ENCODE peak calls at places on chromosomes 2 and 18, in ten cellular contexts. Q is IMR-90; E is mesothelial cell of epicardium; D is H7; Z is cerebellar nuclear complex; X is epithelial cell of esophagus; Y is NCI-H1092 treated with DMSO at 0.1 percent for 48 hours; A is activated CD4-positive, CD25-positive, alpha-beta regulatory T cell treated with anti-CD3 and anti-CD28 coated beads, Interleukin-2, amount 50 U/mL, for 72 hours; S is left ventricle myocardium inferior; O is GM04503. P is an unnamed sample.

GRCh38 chr2:207655000-207655399 is 29.8 kb upstream of the METTL21A start:
- DNase-seq in Q (no peak), E (no peak), D (no peak), Z (no peak), X (no peak), Y (no peak), A (no peak), S (no peak), O (no peak), P (no peak)

GRCh38 chr18:24009651-24010333 is 4.8 kb upstream of the TTC39C start:
- DNase-seq in Q (no peak), E (no peak), D (no peak), Z (no peak), X (no peak), Y (peak), A (no peak), S (no peak), O (no peak), P (no peak)

GRCh38 chr2:30880516-30880915 is 73.3 kb upstream of the CAPN13 start:
- DNase-seq in Q (no peak), E (no peak), D (no peak), Z (no peak), X (no peak), Y (no peak), A (no peak), S (no peak), O (no peak), P (no peak)

GRCh38 chr18:72866901-72867701 is 686 bp downstream of the NETO1 start:
- DNase-seq in Q (no peak), E (no peak), D (peak), Z (no peak), X (peak), Y (peak), A (no peak), S (no peak), O (no peak), P (no peak)

GRCh38 chr18:67232406-67232805 is 284.1 kb downstream of the DSEL start:
- DNase-seq in Q (peak), E (no peak), D (no peak), Z (no peak), X (peak), Y (no peak), A (no peak), S (no peak), O (no peak), P (no peak)

GRCh38 chr2:89850881-89851582 is 1159.6 kb downstream of the RPIA start:
- DNase-seq in Q (no peak), E (no peak), D (no peak), Z (no peak), X (no peak), Y (no peak), A (no peak), S (no peak), O (no peak), P (no peak)

GRCh38 chr2:5125017-5125730 is 567.0 kb upstream of the SOX11 start:
- DNase-seq in Q (no peak), E (no peak), D (peak), Z (no peak), X (no peak), Y (peak), A (no peak), S (no peak), O (no peak), P (no peak)

GRCh38 chr18:52948878-52949444 is 609.0 kb downstream of the DCC start:
- DNase-seq in Q (no peak), E (no peak), D (no peak), Z (no peak), X (no peak), Y (no peak), A (no peak), S (no peak), O (no peak), P (no peak)

GRCh38 chr2:51344886-51345285 is 313.0 kb upstream of the NRXN1 start:
- DNase-seq in Q (peak), E (no peak), D (no peak), Z (no peak), X (no peak), Y (peak), A (no peak), S (no peak), O (no peak), P (no peak)

GRCh38 chr2:14910659-14911058 is 278.1 kb downstream of the LRATD1 start:
- DNase-seq in Q (no peak), E (no peak), D (no peak), Z (no peak), X (no peak), Y (no peak), A (no peak), S (no peak), O (no peak), P (no peak)

GRCh38 chr2:112754562-112754961 is 9.8 kb downstream of the CKAP2L start:
- DNase-seq in Q (no peak), E (no peak), D (no peak), Z (no peak), X (peak), Y (no peak), A (no peak), S (no peak), O (no peak), P (no peak)

GRCh38 chr2:143379955-143380354 is 250.7 kb downstream of the ARHGAP15 start:
- DNase-seq in Q (no peak), E (no peak), D (no peak), Z (no peak), X (no peak), Y (no peak), A (no peak), S (no peak), O (no peak), P (no peak)

GRCh38 chr2:241007880-241008710 is 9.7 kb downstream of the SNED1 start:
- DNase-seq in Q (no peak), E (no peak), D (peak), Z (no peak), X (no peak), Y (no peak), A (peak), S (peak), O (no peak), P (no peak)